ENCODE peak calls at places on chromosomes 3 and 15, in ten cellular contexts. A is myocyte; B is left ventricle myocardium inferior; V is NAMALWA; R is SK-MEL-5; M is foreskin fibroblast; C is GM12865; L is ovary; F is lower leg skin; Q is CD8-positive, alpha-beta memory T cell. Z is an unnamed sample.

GRCh38 chr3:29203846-29204245 is 77.0 kb upstream of the RBMS3 start:
- DNase-seq in A (no peak), B (no peak), V (no peak), R (no peak), M (no peak), C (no peak), L (no peak), F (no peak), Q (no peak), Z (no peak)

GRCh38 chr3:140117111-140117526 is 182.1 kb downstream of the CLSTN2 start:
- DNase-seq in A (no peak), B (no peak), V (no peak), R (no peak), M (no peak), C (no peak), L (no peak), F (no peak), Q (no peak), Z (peak)

GRCh38 chr3:139340784-139341183 is 3.0 kb upstream of the MRPS22 start:
- DNase-seq in A (no peak), B (no peak), V (no peak), R (no peak), M (no peak), C (no peak), L (no peak), F (no peak), Q (no peak), Z (no peak)

GRCh38 chr3:106673926-106674569 is 703.2 kb upstream of the CCDC54 start:
- DNase-seq in A (no peak), B (no peak), V (no peak), R (no peak), M (no peak), C (no peak), L (no peak), F (no peak), Q (no peak), Z (no peak)

GRCh38 chr3:108159128-108159527 is 63.1 kb downstream of the IFT57 start:
- DNase-seq in A (no peak), B (no peak), V (no peak), R (no peak), M (no peak), C (no peak), L (no peak), F (no peak), Q (no peak), Z (no peak)

GRCh38 chr3:94544131-94544530 is 481.3 kb downstream of the NSUN3 start:
- DNase-seq in A (no peak), B (no peak), V (no peak), R (no peak), M (no peak), C (no peak), L (no peak), F (no peak), Q (no peak), Z (no peak)

GRCh38 chr15:101827257-101827656 is 15.3 kb downstream of the OR4F15 start:
- DNase-seq in A (no peak), B (no peak), V (no peak), R (no peak), M (peak), C (no peak), L (no peak), F (no peak), Q (no peak), Z (no peak)

GRCh38 chr3:83523470-83524073 is 1435.2 kb upstream of the CADM2 start:
- DNase-seq in A (no peak), B (no peak), V (peak), R (peak), M (no peak), C (peak), L (no peak), F (peak), Q (no peak), Z (peak)

GRCh38 chr15:69060041-69060481 is 45.6 kb downstream of the NOX5 start:
- DNase-seq in A (peak), B (peak), V (no peak), R (no peak), M (no peak), C (no peak), L (peak), F (no peak), Q (no peak), Z (no peak)